ENCODE peak calls at places on chromosomes 1 and 21, in seven cellular contexts. E is neural progenitor cell, Q is DND-41, G is K562, Z is HCT116, X is GM23248, F is colonic mucosa. H is an unnamed sample.

GRCh38 chr1:3611170-3612019 is at the start of gene MEGF6:
- DNase-seq in X (peak; percentile 46), G (peak; percentile 92), F (peak; percentile 74), E (peak; percentile 98), Z (peak; percentile 69), Q (peak; percentile 89), H (peak; percentile 29)

GRCh38 chr21:19475525-19475924 is 1071.9 kb upstream of the TMPRSS15 start:
- DNase-seq in G (no peak), Q (no peak), X (no peak), E (no peak), Z (no peak), F (no peak), H (peak; percentile 1)

GRCh38 chr1:199033709-199034108 is 394.9 kb downstream of the PTPRC start:
- DNase-seq in X (no peak), Z (no peak), F (no peak), G (no peak), E (no peak), Q (no peak), H (no peak)

GRCh38 chr1:14543191-14543849 is 55.2 kb upstream of the KAZN start:
- DNase-seq in X (peak; percentile 78), Q (no peak), Z (no peak), F (no peak), E (no peak), G (no peak), H (peak; percentile 36)

GRCh38 chr1:165954940-165955339 is 127.5 kb downstream of the UCK2 start:
- DNase-seq in X (peak; percentile 89), E (no peak), F (no peak), G (no peak), Z (no peak), Q (no peak), H (peak; percentile 50)

GRCh38 chr1:110310300-110310699 is 28.9 kb upstream of the RBM15 start:
- DNase-seq in Q (no peak), G (no peak), Z (no peak), F (no peak), X (no peak), E (no peak), H (peak; percentile 11)

GRCh38 chr1:55504306-55504706 is 289.1 kb upstream of the USP24 start:
- DNase-seq in Z (no peak), Q (no peak), E (peak; percentile 24), F (peak; percentile 89), X (no peak), G (no peak), H (peak; percentile 4)

GRCh38 chr1:198492872-198493271 is 47.6 kb downstream of the ATP6V1G3 start:
- DNase-seq in X (peak; percentile 92), F (no peak), G (no peak), Z (no peak), Q (no peak), E (no peak), H (peak; percentile 98)

GRCh38 chr1:10179408-10179685 is 31.0 kb upstream of the KIF1B start:
- DNase-seq in Q (no peak), Z (no peak), F (no peak), E (no peak), X (no peak), G (no peak), H (no peak)

GRCh38 chr1:218494449-218494852 is 149.3 kb downstream of the TGFB2 start:
- DNase-seq in Z (no peak), E (peak; percentile 88), G (no peak), X (no peak), Q (no peak), F (no peak), H (no peak)

GRCh38 chr21:18382141-18382540 is 21.4 kb downstream of the TMPRSS15 start:
- DNase-seq in X (no peak), Q (no peak), E (no peak), Z (no peak), G (no peak), F (no peak), H (no peak)

GRCh38 chr1:208934933-208935332 is 648.6 kb upstream of the CAMK1G start:
- DNase-seq in E (no peak), Z (no peak), Q (no peak), X (no peak), G (no peak), F (no peak), H (no peak)

GRCh38 chr21:28705616-28706015 is 287.1 kb downstream of the LTN1 start:
- DNase-seq in Q (no peak), E (no peak), Z (no peak), X (peak; percentile 4), F (no peak), G (no peak), H (peak; percentile 61)

GRCh38 chr21:30408782-30409494 is 13.1 kb downstream of the KRTAP13-1 start:
- DNase-seq in Z (peak; percentile 2), X (peak; percentile 49), E (peak; percentile 89), F (peak; percentile 65), Q (peak; percentile 13), G (peak; percentile 9), H (peak; percentile 5)

GRCh38 chr1:30461640-30462039 is 261.7 kb downstream of the MATN1 start:
- DNase-seq in X (no peak), Q (no peak), G (no peak), Z (no peak), E (no peak), F (no peak), H (no peak)

GRCh38 chr1:38932496-38933014 is 9.1 kb downstream of the RHBDL2 start:
- DNase-seq in Q (no peak), Z (no peak), X (no peak), F (no peak), G (no peak), E (no peak), H (no peak)

GRCh38 chr21:42466700-42467612 is 29.1 kb downstream of the RSPH1 start:
- DNase-seq in F (peak; percentile 52), E (peak; percentile 55), Z (peak; percentile 23), Q (no peak), G (peak; percentile 63), X (peak; percentile 53), H (peak; percentile 32)

GRCh38 chr1:9737716-9738115 is 86.0 kb downstream of the CLSTN1 start:
- DNase-seq in F (no peak), Z (no peak), G (no peak), Q (no peak), E (no peak), X (no peak), H (no peak)

GRCh38 chr1:117735045-117735992 is 129.5 kb downstream of the TENT5C start:
- DNase-seq in X (peak; percentile 81), G (no peak), F (peak; percentile 61), Q (peak; percentile 68), E (peak; percentile 21), Z (no peak), H (peak; percentile 60)

GRCh38 chr1:15577691-15578090 is 7.2 kb downstream of the AGMAT start:
- DNase-seq in Q (no peak), E (no peak), X (no peak), F (no peak), G (no peak), Z (no peak), H (no peak)

GRCh38 chr1:121418369-121419049 is 233.7 kb downstream of the SRGAP2C start:
- DNase-seq in F (no peak), G (no peak), E (peak; percentile 39), Q (no peak), X (no peak), Z (no peak), H (no peak)

GRCh38 chr1:84164567-84165021 is 20.5 kb downstream of the PRKACB start:
- DNase-seq in Q (no peak), G (no peak), E (no peak), Z (no peak), X (peak; percentile 32), F (no peak), H (peak; percentile 56)

GRCh38 chr1:41700986-41701535 is 216.6 kb upstream of the EDN2 start:
- DNase-seq in X (no peak), E (no peak), Z (no peak), Q (no peak), G (no peak), F (no peak), H (no peak)

GRCh38 chr1:6077506-6077905 is 31.8 kb downstream of the KCNAB2 start:
- DNase-seq in E (no peak), Z (no peak), Q (no peak), F (no peak), X (no peak), G (no peak), H (no peak)

GRCh38 chr1:226132731-226133503 is 53.6 kb downstream of the ACBD3 start:
- DNase-seq in X (peak; percentile 53), F (no peak), E (no peak), G (no peak), Q (no peak), Z (no peak), H (no peak)

GRCh38 chr1:16236091-16236494 is 890 bp downstream of the CPLANE2 start:
- DNase-seq in Z (peak; percentile 54), E (peak; percentile 46), X (peak; percentile 58), F (peak; percentile 66), G (peak; percentile 51), Q (peak; percentile 61), H (no peak)

GRCh38 chr1:1304331-1305299 is 3.1 kb downstream of the ACAP3 start:
- DNase-seq in E (peak; percentile 69), X (peak; percentile 89), F (peak; percentile 85), G (peak; percentile 60), Q (no peak), Z (no peak), H (peak; percentile 73)

DNA sequence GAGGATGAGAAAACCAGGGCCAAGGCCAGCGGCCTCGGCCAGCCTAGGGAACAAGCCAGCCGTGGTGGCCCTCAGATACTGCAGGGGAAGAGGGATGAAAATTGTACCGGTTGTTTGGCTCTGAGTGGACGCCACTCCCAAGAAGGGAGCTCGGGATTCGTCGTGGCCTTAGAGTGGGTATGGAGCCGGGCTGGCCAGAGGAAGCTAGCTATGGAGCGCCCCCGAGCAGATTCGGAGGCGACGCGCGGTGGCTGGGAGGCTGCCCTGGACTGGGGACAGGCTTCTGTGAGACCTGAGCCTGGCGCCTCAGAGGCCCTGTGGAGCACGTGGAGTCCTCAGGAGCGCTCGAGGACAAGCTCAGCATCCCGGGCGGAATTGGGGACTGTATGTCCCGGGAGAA is 2.7 kb downstream of the PRRX1 start:
- DNase-seq in Z (no peak), G (no peak), X (peak; percentile 72), F (no peak), E (peak; percentile 56), Q (no peak), H (no peak)
- H3K27me3 ChIP-seq in Z (no peaks in the 10 kb centered on the region), G (peaks cover 58% of the 10 kb centered on the region), X (no peaks in the 10 kb centered on the region), F (peaks cover 84% of the 10 kb centered on the region), E (peaks cover 100% of the 10 kb centered on the region), Q (no peaks in the 10 kb centered on the region), H (no peaks in the 10 kb centered on the region)

GRCh38 chr21:45550552-45551210 is 8.4 kb upstream of the SLC19A1 start:
- DNase-seq in X (no peak), F (no peak), E (no peak), G (no peak), Z (no peak), Q (peak; percentile 90), H (no peak)
- H3K9ac ChIP-seq in X (no peak overlapping the region), F (no peak overlapping the region), E (no peak overlapping the region), G (peak overlapping the region; percentile 7), Z (peak overlapping the region; percentile 21), Q (peak overlapping the region; percentile 56), H (no peak overlapping the region)

GRCh38 chr1:227948493-227949260 is 945 bp upstream of the WNT9A start:
- DNase-seq in E (no peak), Q (no peak), G (no peak), F (peak; percentile 20), X (peak; percentile 40), Z (no peak), H (no peak)
- H3K4me3 ChIP-seq in E (peak overlapping the region; percentile 82), Q (no peak overlapping the region), G (peak overlapping the region; percentile 40), F (peak overlapping the region; percentile 39), X (peak overlapping the region; percentile 76), Z (peak overlapping the region; percentile 67), H (peak overlapping the region; percentile 62)

DNA sequence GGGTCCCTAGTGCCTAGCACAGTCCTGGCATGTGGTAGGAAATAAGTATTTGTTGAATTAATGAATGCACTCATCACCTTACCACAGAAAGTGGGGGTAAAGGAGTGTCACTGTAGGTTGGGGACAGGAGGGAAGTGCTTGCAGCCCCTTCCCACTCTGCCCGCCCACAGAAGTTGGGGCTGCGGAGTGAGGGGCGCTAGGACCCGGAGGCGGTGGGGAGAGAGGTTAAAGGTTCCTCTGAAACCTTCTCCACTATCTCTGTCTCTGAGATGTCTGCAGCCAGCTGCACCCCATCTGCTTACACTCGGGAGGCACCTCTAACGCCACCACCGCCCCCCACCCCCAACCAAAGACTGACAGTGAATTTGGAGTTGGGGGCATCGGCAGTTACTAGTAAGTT is 1.4 kb upstream of the WNT2B start:
- DNase-seq in G (no peak), E (no peak), F (no peak), Z (no peak), X (no peak), Q (no peak), H (no peak)
- H3K27me3 ChIP-seq in G (peaks cover 82% of the 10 kb centered on the region), E (peaks cover 100% of the 10 kb centered on the region), F (peaks cover 23% of the 10 kb centered on the region), Z (no peaks in the 10 kb centered on the region), X (no peaks in the 10 kb centered on the region), Q (peaks cover 10% of the 10 kb centered on the region), H (peaks cover 27% of the 10 kb centered on the region)